ENCODE peak calls at places on chromosomes 16 and 17, in five cellular contexts. X is NCI-H524, W is mucosa of gallbladder, O is cortex of kidney, S is NCI-H460. J is an unnamed sample.

GRCh38 chr17:52297230-52298010 is 138.9 kb upstream of the CA10 start:
- DNase-seq in O (no peak), W (no peak), S (no peak), X (peak; percentile 50), J (peak; percentile 8)

GRCh38 chr16:1154291-1154886 is 1.5 kb downstream of the CACNA1H start:
- DNase-seq in O (no peak), S (no peak), W (peak; percentile 44), X (no peak), J (no peak)

GRCh38 chr17:81803728-81804558 is at the start of gene GCGR:
- DNase-seq in W (no peak), X (no peak), S (no peak), O (no peak), J (no peak)

GRCh38 chr16:56848056-56848936 is 16.7 kb upstream of the SLC12A3 start:
- DNase-seq in S (no peak), W (no peak), O (no peak), X (no peak), J (no peak)

GRCh38 chr16:83615553-83615952 is 192.2 kb upstream of the HSBP1 start:
- DNase-seq in X (no peak), S (no peak), W (no peak), O (no peak), J (no peak)

GRCh38 chr16:79639576-79640311 is 39.2 kb upstream of the MAF start:
- DNase-seq in O (no peak), W (peak; percentile 15), S (no peak), X (no peak), J (no peak)

GRCh38 chr16:14399397-14400284 is 230.4 kb downstream of the PARN start:
- DNase-seq in W (peak; percentile 23), S (peak; percentile 11), X (no peak), O (no peak), J (no peak)

GRCh38 chr17:11515901-11516300 is 82.4 kb upstream of the DNAH9 start:
- DNase-seq in O (no peak), X (no peak), S (no peak), W (no peak), J (no peak)

J was measured in DMS 273 treated with DMSO at 0.1 percent for 48 hours.